ENCODE peak calls at places on chromosomes 5 and 9, in five cellular contexts. T is AG04449, L is omental fat pad, O is fibroblast of lung, N is nucleus accumbens. J is an unnamed sample.

GRCh38 chr5:172849636-172850453 is 15.8 kb downstream of the ERGIC1 start:
- DNase-seq in L (no peak), T (no peak), N (peak), O (peak), J (no peak)

GRCh38 chr9:99778308-99778707 is 43.4 kb upstream of the NR4A3 start:
- DNase-seq in O (peak), L (no peak), T (peak), N (no peak), J (no peak)

GRCh38 chr5:141515141-141515540 is 26.3 kb downstream of the PCDHGC5 start:
- DNase-seq in N (no peak), L (no peak), T (no peak), O (no peak), J (no peak)

GRCh38 chr9:125820100-125820804 is 73.1 kb downstream of the PBX3 start:
- DNase-seq in N (no peak), O (peak), T (no peak), L (no peak), J (no peak)

GRCh38 chr9:133335924-133336811 is at the start of gene SURF6:
- DNase-seq in N (peak), L (peak), T (peak), O (peak), J (peak)

GRCh38 chr9:38181866-38182265 is 112.8 kb upstream of the SHB start:
- DNase-seq in N (no peak), O (no peak), T (no peak), L (no peak), J (no peak)

GRCh38 chr5:74112372-74112875 is 486.4 kb downstream of the ARHGEF28 start:
- DNase-seq in T (no peak), L (no peak), O (no peak), N (no peak), J (no peak)

GRCh38 chr5:59115345-59115744 is 532.5 kb downstream of the RAB3C start:
- DNase-seq in N (no peak), T (no peak), O (peak), L (no peak), J (no peak)

GRCh38 chr9:107749787-107750444 is 260.3 kb upstream of the KLF4 start:
- DNase-seq in L (peak), O (peak), T (peak), N (peak), J (peak)

GRCh38 chr5:128613111-128613510 is 75.1 kb upstream of the FBN2 start:
- DNase-seq in T (no peak), N (no peak), L (no peak), O (no peak), J (no peak)

GRCh38 chr5:37717613-37718431 is 122.0 kb downstream of the GDNF start:
- DNase-seq in N (no peak), O (peak), L (no peak), T (no peak), J (no peak)

GRCh38 chr9:137967280-137967943 is 89.8 kb downstream of the CACNA1B start:
- DNase-seq in N (no peak), O (no peak), L (no peak), T (no peak), J (no peak)

GRCh38 chr5:134574521-134574920 is 49.1 kb downstream of the JADE2 start:
- DNase-seq in T (no peak), N (no peak), L (no peak), O (no peak), J (no peak)

GRCh38 chr5:74336286-74336685 is 304.2 kb downstream of the ENC1 start:
- DNase-seq in O (no peak), L (no peak), T (no peak), N (no peak), J (no peak)

GRCh38 chr5:640461-641330 is 28.6 kb downstream of the CEP72 start:
- DNase-seq in O (no peak), T (no peak), N (no peak), L (no peak), J (peak)

GRCh38 chr5:156764572-156764971 is 85.5 kb upstream of the PPP1R2B start:
- DNase-seq in N (no peak), O (no peak), T (no peak), L (no peak), J (no peak)

GRCh38 chr5:1037123-1037670 is 28.6 kb downstream of the NKD2 start:
- DNase-seq in O (no peak), T (no peak), N (no peak), L (no peak), J (no peak)

GRCh38 chr5:138111937-138112336 is 27.3 kb downstream of the NME5 start:
- DNase-seq in T (no peak), N (no peak), L (no peak), O (peak), J (no peak)

GRCh38 chr9:137228515-137228967 is 1.2 kb downstream of the RNF224 start:
- DNase-seq in O (no peak), N (no peak), T (no peak), L (no peak), J (no peak)

GRCh38 chr9:12604154-12604825 is 88.9 kb upstream of the TYRP1 start:
- DNase-seq in T (no peak), O (peak), N (no peak), L (no peak), J (no peak)

GRCh38 chr5:179113143-179113530 is 53.0 kb downstream of the ZNF354C start:
- DNase-seq in N (no peak), T (no peak), O (no peak), L (no peak), J (no peak)

GRCh38 chr5:43543434-43543833 is 13.4 kb downstream of the PAIP1 start:
- DNase-seq in L (no peak), T (no peak), N (no peak), O (peak), J (no peak)

J was measured in head of caudate nucleus.